ENCODE peak calls at places on chromosomes 4 and X, in four cellular contexts. N is ureter, V is HFFc6, L is NCI-H510A treated with DMSO at 0.1 percent for 48 hours. I is an unnamed sample.

GRCh38 chr4:472881-473574 is 25.9 kb downstream of the ZNF721 start:
- DNase-seq in N (no peak), V (no peak), L (no peak), I (no peak)

GRCh38 chr4:143384381-143384994 is 47.8 kb downstream of the GAB1 start:
- DNase-seq in N (no peak), V (peak; percentile 21), L (no peak), I (no peak)

GRCh38 chr4:70182517-70183167 is 12.9 kb upstream of the ODAM start:
- DNase-seq in N (no peak), V (no peak), L (no peak), I (no peak)

GRCh38 chr4:175531405-175532091 is 280.5 kb downstream of the GPM6A start:
- DNase-seq in N (no peak), V (peak; percentile 65), L (no peak), I (no peak)

GRCh38 chr4:14850374-14851097 is 151.7 kb upstream of the CPEB2 start:
- DNase-seq in N (no peak), V (no peak), L (no peak), I (no peak)

GRCh38 chr4:80253510-80253909 is 13.0 kb upstream of the FGF5 start:
- DNase-seq in N (no peak), V (no peak), L (no peak), I (no peak)

GRCh38 chrX:30620980-30621716 is 32.1 kb upstream of the GK start:
- DNase-seq in N (no peak), V (peak; percentile 82), L (no peak), I (no peak)

GRCh38 chrX:1534321-1535168 is 2.4 kb downstream of the P2RY8 start:
- DNase-seq in N (peak; percentile 27), V (no peak), L (no peak), I (no peak)

GRCh38 chrX:20231598-20231997 is 35.1 kb downstream of the RPS6KA3 start:
- DNase-seq in N (no peak), V (no peak), L (no peak), I (no peak)

GRCh38 chr4:61200991-61201526 is 933 bp downstream of the ADGRL3 start:
- DNase-seq in N (no peak), V (no peak), L (peak; percentile 26), I (no peak)

GRCh38 chr4:102061133-102061532 is 270.6 kb downstream of the BANK1 start:
- DNase-seq in N (no peak), V (no peak), L (no peak), I (no peak)

GRCh38 chr4:168440442-168441264 is 39.6 kb downstream of the DDX60L start:
- DNase-seq in N (no peak), V (peak; percentile 32), L (no peak), I (no peak)

GRCh38 chr4:182593864-182594263 is 323.3 kb downstream of the DCTD start:
- DNase-seq in N (no peak), V (peak; percentile 20), L (no peak), I (no peak)

GRCh38 chrX:136318895-136319597 is 18.3 kb downstream of the ADGRG4 start:
- DNase-seq in N (no peak), V (no peak), L (no peak), I (no peak)

GRCh38 chrX:22533898-22534297 is 261.2 kb downstream of the CBLL2 start:
- DNase-seq in N (no peak), V (no peak), L (no peak), I (no peak)